ENCODE peak calls at places on chromosomes 5 and 9, in four cellular contexts. One of them, this sample, is unnamed.

GRCh38 chr9:116208417-116209232 is 55.0 kb downstream of the PAPPA start:
- DNase-seq in right lobe of liver: no peak
- DNase-seq in kidney: no peak
- DNase-seq in mammary epithelial cell: peak; percentile 51
- DNase-seq in this sample: no peak

GRCh38 chr5:169745441-169746146 is 108.5 kb downstream of the DOCK2 start:
- DNase-seq in right lobe of liver: no peak
- DNase-seq in kidney: no peak
- DNase-seq in mammary epithelial cell: peak; percentile 73
- DNase-seq in this sample: no peak

GRCh38 chr9:136726631-136727191 is 14.3 kb downstream of the DIPK1B start:
- DNase-seq in right lobe of liver: no peak
- DNase-seq in kidney: no peak
- DNase-seq in mammary epithelial cell: peak; percentile 37
- DNase-seq in this sample: no peak

GRCh38 chr5:52988335-52989024 is 672 bp upstream of the ITGA2 start:
- DNase-seq in right lobe of liver: no peak
- DNase-seq in kidney: no peak
- DNase-seq in mammary epithelial cell: peak; percentile 62
- DNase-seq in this sample: no peak

GRCh38 chr9:93097496-93098205 is 1.6 kb downstream of the CARD19 start:
- DNase-seq in right lobe of liver: no peak
- DNase-seq in kidney: peak; percentile 76
- DNase-seq in mammary epithelial cell: no peak
- DNase-seq in this sample: peak; percentile 65

GRCh38 chr5:555058-555623 is 30.9 kb upstream of the SLC9A3 start:
- DNase-seq in right lobe of liver: peak; percentile 19
- DNase-seq in kidney: peak; percentile 75
- DNase-seq in mammary epithelial cell: no peak
- DNase-seq in this sample: no peak

GRCh38 chr5:124748687-124749594 is 2.5 kb upstream of the ZNF608 start:
- DNase-seq in right lobe of liver: peak; percentile 59
- DNase-seq in kidney: peak; percentile 75
- DNase-seq in mammary epithelial cell: peak; percentile 94
- DNase-seq in this sample: peak; percentile 75

GRCh38 chr9:94900222-94901018 is 173.9 kb downstream of the AOPEP start:
- DNase-seq in right lobe of liver: no peak
- DNase-seq in kidney: no peak
- DNase-seq in mammary epithelial cell: peak; percentile 79
- DNase-seq in this sample: no peak

GRCh38 chr9:105205787-105206511 is 38.5 kb upstream of the SLC44A1 start:
- DNase-seq in right lobe of liver: peak; percentile 35
- DNase-seq in kidney: no peak
- DNase-seq in mammary epithelial cell: no peak
- DNase-seq in this sample: no peak

GRCh38 chr5:110054240-110054639 is 364.5 kb downstream of the MAN2A1 start:
- DNase-seq in right lobe of liver: no peak
- DNase-seq in kidney: no peak
- DNase-seq in mammary epithelial cell: peak; percentile 84
- DNase-seq in this sample: no peak

GRCh38 chr9:133592731-133593409 is 16.3 kb downstream of the FAM163B start:
- DNase-seq in right lobe of liver: peak; percentile 17
- DNase-seq in kidney: peak; percentile 61
- DNase-seq in mammary epithelial cell: no peak
- DNase-seq in this sample: no peak

GRCh38 chr9:133041958-133042357 is 11.2 kb downstream of the GTF3C5 start:
- DNase-seq in right lobe of liver: no peak
- DNase-seq in kidney: peak; percentile 37
- DNase-seq in mammary epithelial cell: no peak
- DNase-seq in this sample: no peak

DNA sequence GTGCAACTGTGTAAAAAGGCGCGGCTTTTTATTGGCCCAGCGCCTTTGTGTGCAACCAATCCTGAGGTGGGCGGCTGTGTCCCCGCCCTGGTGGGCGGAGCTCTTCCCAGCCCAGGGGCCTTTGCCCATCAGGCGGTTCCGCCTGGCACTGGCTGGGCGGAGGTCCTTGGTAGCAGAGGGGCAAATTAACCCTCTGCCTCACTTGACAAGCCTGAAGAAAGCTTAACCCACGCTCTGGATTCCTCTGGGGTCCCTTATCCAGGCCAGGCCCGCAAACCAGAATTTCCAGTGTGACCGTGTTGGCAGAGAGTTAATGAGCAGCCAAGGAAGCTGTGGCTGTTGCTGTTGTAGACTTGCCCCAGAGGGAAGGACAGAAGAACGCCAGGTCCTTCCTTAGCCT is 12.8 kb upstream of the NIPAL4 start:
- DNase-seq in right lobe of liver: no peak
- DNase-seq in kidney: peak; percentile 85
- DNase-seq in mammary epithelial cell: no peak
- DNase-seq in this sample: no peak
- H3K27ac ChIP-seq in right lobe of liver: no peak overlapping the region
- H3K27ac ChIP-seq in kidney: peak overlapping the region; percentile 55
- H3K27ac ChIP-seq in mammary epithelial cell: no peak overlapping the region
- H3K27ac ChIP-seq in this sample: no peak overlapping the region

GRCh38 chr5:159836691-159837090 is 79.6 kb upstream of the ADRA1B start:
- DNase-seq in right lobe of liver: no peak
- DNase-seq in kidney: no peak
- DNase-seq in mammary epithelial cell: no peak
- DNase-seq in this sample: no peak

GRCh38 chr5:159833846-159834245 is 82.4 kb upstream of the ADRA1B start:
- DNase-seq in right lobe of liver: no peak
- DNase-seq in kidney: no peak
- DNase-seq in mammary epithelial cell: no peak
- DNase-seq in this sample: no peak

GRCh38 chr5:159837860-159838259 is 78.4 kb upstream of the ADRA1B start:
- DNase-seq in right lobe of liver: no peak
- DNase-seq in kidney: no peak
- DNase-seq in mammary epithelial cell: no peak
- DNase-seq in this sample: no peak

GRCh38 chr5:159838551-159839222 is 77.6 kb upstream of the ADRA1B start:
- DNase-seq in right lobe of liver: no peak
- DNase-seq in kidney: no peak
- DNase-seq in mammary epithelial cell: peak; percentile 89
- DNase-seq in this sample: no peak

DNA sequence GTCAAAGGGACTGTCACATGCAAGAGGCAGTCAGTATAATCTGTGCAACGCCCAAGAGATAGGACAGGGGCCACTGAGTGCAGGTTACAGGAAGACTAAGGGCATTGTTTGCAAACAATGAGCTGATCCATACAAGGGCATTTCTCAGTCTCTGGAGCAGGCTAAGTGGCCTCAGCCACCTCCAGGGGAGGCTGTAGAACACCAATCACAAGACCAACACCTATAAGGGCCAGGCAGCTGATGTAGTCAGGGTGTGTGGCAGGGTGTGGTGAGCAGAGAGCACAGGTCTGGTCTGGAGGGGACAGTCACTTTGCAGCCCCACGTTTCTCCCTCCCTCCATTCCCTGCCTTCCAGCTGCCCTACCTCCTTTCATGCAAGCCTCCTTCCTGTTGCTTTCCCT is 83.2 kb upstream of the ADRA1B start:
- DNase-seq in right lobe of liver: no peak
- DNase-seq in kidney: no peak
- DNase-seq in mammary epithelial cell: no peak
- DNase-seq in this sample: no peak
- TF ChIP-seq CTCF in right lobe of liver: no peak
- TF ChIP-seq CTCF in kidney: no peak
- TF ChIP-seq CTCF in mammary epithelial cell: peak; percentile 30
- TF ChIP-seq CTCF in this sample: no peak

GRCh38 chr5:119357309-119357708 is 1.5 kb downstream of the TNFAIP8 start:
- DNase-seq in right lobe of liver: no peak
- DNase-seq in kidney: no peak
- DNase-seq in mammary epithelial cell: no peak
- DNase-seq in this sample: no peak

GRCh38 chr5:119355244-119355635 is 579 bp upstream of the TNFAIP8 start:
- DNase-seq in right lobe of liver: no peak
- DNase-seq in kidney: peak; percentile 75
- DNase-seq in mammary epithelial cell: no peak
- DNase-seq in this sample: peak; percentile 67

GRCh38 chr5:119355636-119356383 is at the start of gene TNFAIP8:
- DNase-seq in right lobe of liver: peak; percentile 78
- DNase-seq in kidney: peak; percentile 88
- DNase-seq in mammary epithelial cell: peak; percentile 76
- DNase-seq in this sample: peak; percentile 87

GRCh38 chr5:119357815-119358559 is 2.2 kb downstream of the TNFAIP8 start:
- DNase-seq in right lobe of liver: no peak
- DNase-seq in kidney: no peak
- DNase-seq in mammary epithelial cell: no peak
- DNase-seq in this sample: no peak

DNA sequence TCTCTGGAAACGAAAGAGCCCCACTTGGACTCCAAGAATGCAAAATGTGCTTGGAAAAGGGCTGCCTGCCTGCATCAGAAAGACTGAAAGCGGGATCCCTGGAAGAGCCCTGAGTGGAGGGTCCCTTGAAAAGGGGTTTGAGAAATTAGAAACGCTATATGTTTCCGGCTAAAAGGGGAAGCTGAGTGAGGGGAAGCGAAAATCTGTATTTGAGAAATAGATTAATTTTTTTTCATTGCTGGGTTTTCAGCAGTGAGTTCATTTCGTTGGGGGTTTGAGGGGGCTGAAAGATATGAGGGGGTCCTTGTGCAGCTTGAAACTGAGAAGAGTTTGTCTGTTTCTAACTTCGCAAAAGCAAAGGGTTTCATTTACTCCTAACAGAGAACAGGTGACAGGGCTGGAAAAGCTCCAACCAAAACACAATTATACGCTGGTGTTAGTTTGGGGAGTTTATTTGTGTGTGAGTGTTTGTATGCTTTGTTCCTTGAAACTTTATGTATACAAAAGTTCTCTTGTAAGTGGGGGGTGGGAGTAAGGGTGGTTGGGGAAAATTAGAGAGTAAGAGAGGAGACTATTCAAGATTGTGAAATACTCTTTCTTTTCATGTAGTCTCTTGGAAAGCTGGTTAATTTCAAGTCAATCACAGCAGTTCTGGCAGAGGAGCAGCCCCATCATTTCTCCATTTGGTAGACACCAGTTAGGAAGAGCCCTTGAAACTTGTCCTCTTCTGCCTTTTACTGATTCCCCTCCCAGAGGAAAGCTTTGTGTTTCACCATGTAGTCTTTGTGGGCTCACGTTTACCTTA is 767 bp downstream of the TNFAIP8 start:
- DNase-seq in right lobe of liver: no peak
- DNase-seq in kidney: no peak
- DNase-seq in mammary epithelial cell: no peak
- DNase-seq in this sample: no peak
- H3K4me1 ChIP-seq in right lobe of liver: no peaks in the 10 kb centered on the region
- H3K4me1 ChIP-seq in kidney: peaks cover 13% of the 10 kb centered on the region
- H3K4me1 ChIP-seq in mammary epithelial cell: peaks cover 46% of the 10 kb centered on the region
- H3K4me1 ChIP-seq in this sample: peaks cover 30% of the 10 kb centered on the region

GRCh38 chr9:84590706-84591105 is 78.8 kb upstream of the NTRK2 start:
- DNase-seq in right lobe of liver: no peak
- DNase-seq in kidney: no peak
- DNase-seq in mammary epithelial cell: no peak
- DNase-seq in this sample: no peak
- H3K27ac ChIP-seq in right lobe of liver: no peak overlapping the region
- H3K27ac ChIP-seq in kidney: no peak overlapping the region
- H3K27ac ChIP-seq in mammary epithelial cell: no peak overlapping the region
- H3K27ac ChIP-seq in this sample: no peak overlapping the region

GRCh38 chr5:31291323-31291854 is 97.9 kb downstream of the CDH6 start:
- DNase-seq in right lobe of liver: no peak
- DNase-seq in kidney: no peak
- DNase-seq in mammary epithelial cell: no peak
- DNase-seq in this sample: no peak
- TF ChIP-seq CTCF in right lobe of liver: no peak
- TF ChIP-seq CTCF in kidney: no peak
- TF ChIP-seq CTCF in mammary epithelial cell: peak; percentile 18
- TF ChIP-seq CTCF in this sample: no peak

DNA sequence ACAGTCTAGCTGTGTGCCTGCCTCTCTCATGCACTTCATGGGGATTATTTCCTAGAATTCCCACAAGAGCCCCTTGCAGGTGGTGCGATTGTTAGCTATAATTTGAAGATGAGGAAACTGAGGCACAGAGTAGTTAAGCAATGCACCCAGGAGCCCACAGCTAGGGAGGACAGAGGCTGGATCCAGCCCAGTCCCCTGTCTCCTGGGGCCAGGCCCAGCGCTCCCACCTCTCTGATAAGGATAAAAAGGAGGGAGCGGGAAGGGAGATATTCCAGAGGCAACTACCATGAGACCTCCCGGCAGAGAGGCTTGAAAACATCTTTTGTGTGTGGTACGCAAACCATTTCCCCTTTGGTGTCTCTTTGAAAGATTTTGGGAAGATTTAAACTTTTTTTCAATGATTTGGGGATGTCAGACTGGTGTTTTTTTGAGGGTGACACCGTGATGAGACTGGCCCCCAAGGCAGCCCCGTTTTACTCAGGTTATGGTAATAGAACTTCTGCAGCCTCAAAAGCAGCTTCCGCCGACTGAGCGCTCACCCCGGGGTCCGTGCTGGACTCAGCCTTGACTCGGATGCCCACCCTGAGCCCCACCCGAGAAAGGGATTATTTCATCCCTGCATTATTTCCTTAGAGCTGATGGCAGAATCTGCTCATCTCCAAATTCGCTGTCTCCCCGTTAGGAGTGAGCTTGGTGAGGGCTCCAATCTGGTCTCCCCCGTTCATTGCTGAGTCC is 144.7 kb upstream of the IER5L start:
- DNase-seq in right lobe of liver: no peak
- DNase-seq in kidney: peak; percentile 43
- DNase-seq in mammary epithelial cell: no peak
- DNase-seq in this sample: peak; percentile 40
- H3K4me1 ChIP-seq in right lobe of liver: peaks cover 6% of the 10 kb centered on the region
- H3K4me1 ChIP-seq in kidney: peaks cover 25% of the 10 kb centered on the region
- H3K4me1 ChIP-seq in mammary epithelial cell: peaks cover 16% of the 10 kb centered on the region
- H3K4me1 ChIP-seq in this sample: peaks cover 42% of the 10 kb centered on the region

GRCh38 chr5:56301041-56301440 is 67.9 kb upstream of the ANKRD55 start:
- DNase-seq in right lobe of liver: no peak
- DNase-seq in kidney: no peak
- DNase-seq in mammary epithelial cell: peak; percentile 91
- DNase-seq in this sample: no peak

GRCh38 chr5:56302027-56302426 is 68.9 kb upstream of the ANKRD55 start:
- DNase-seq in right lobe of liver: no peak
- DNase-seq in kidney: no peak
- DNase-seq in mammary epithelial cell: no peak
- DNase-seq in this sample: no peak

GRCh38 chr5:56305551-56305950 is 72.4 kb upstream of the ANKRD55 start:
- DNase-seq in right lobe of liver: no peak
- DNase-seq in kidney: no peak
- DNase-seq in mammary epithelial cell: no peak
- DNase-seq in this sample: no peak

GRCh38 chr5:56305001-56305400 is 71.9 kb upstream of the ANKRD55 start:
- DNase-seq in right lobe of liver: no peak
- DNase-seq in kidney: no peak
- DNase-seq in mammary epithelial cell: no peak
- DNase-seq in this sample: no peak

GRCh38 chr5:56303511-56303910 is 70.4 kb upstream of the ANKRD55 start:
- DNase-seq in right lobe of liver: no peak
- DNase-seq in kidney: no peak
- DNase-seq in mammary epithelial cell: no peak
- DNase-seq in this sample: no peak
- H3K27ac ChIP-seq in right lobe of liver: no peak overlapping the region
- H3K27ac ChIP-seq in kidney: no peak overlapping the region
- H3K27ac ChIP-seq in mammary epithelial cell: no peak overlapping the region
- H3K27ac ChIP-seq in this sample: no peak overlapping the region